ENCODE peak calls at places on chromosome 21, in ten cellular contexts. One of them, this sample, is unnamed. For H3K4me1, the result is how much of the 10 kb centered on the place peaks cover.

GRCh38 chr21:42496839-42497202 is 797 bp upstream of the RSPH1 start:
- ATAC-seq in naive thymus-derived CD4-positive, alpha-beta T cell: no peak
- ATAC-seq in thoracic aorta: no peak
- ATAC-seq in Panc1: peak
- ATAC-seq in DND-41: no peak
- ATAC-seq in left lung: peak
- ATAC-seq in upper lobe of left lung: peak
- ATAC-seq in PC-3: no peak
- ATAC-seq in mucosa of descending colon: peak
- ATAC-seq in RWPE2: peak
- ATAC-seq in this sample: peak

GRCh38 chr21:23401278-23401677 is 2206.0 kb downstream of the MRPL39 start:
- ATAC-seq in Panc1: no peak
- ATAC-seq in DND-41: peak
- ATAC-seq in mucosa of descending colon: no peak
- ATAC-seq in PC-3: peak
- ATAC-seq in RWPE2: peak
- ATAC-seq in thoracic aorta: no peak
- ATAC-seq in naive thymus-derived CD4-positive, alpha-beta T cell: no peak
- ATAC-seq in upper lobe of left lung: no peak
- ATAC-seq in left lung: no peak
- ATAC-seq in this sample: no peak

GRCh38 chr21:16085436-16085835 is 355.7 kb downstream of the USP25 start:
- ATAC-seq in Panc1: no peak
- ATAC-seq in thoracic aorta: no peak
- ATAC-seq in upper lobe of left lung: peak
- ATAC-seq in naive thymus-derived CD4-positive, alpha-beta T cell: no peak
- ATAC-seq in PC-3: peak
- ATAC-seq in DND-41: no peak
- ATAC-seq in RWPE2: no peak
- ATAC-seq in mucosa of descending colon: no peak
- ATAC-seq in left lung: no peak
- ATAC-seq in this sample: no peak

GRCh38 chr21:19420607-19421006 is 1017.0 kb upstream of the TMPRSS15 start:
- ATAC-seq in thoracic aorta: no peak
- ATAC-seq in RWPE2: no peak
- ATAC-seq in left lung: no peak
- ATAC-seq in mucosa of descending colon: no peak
- ATAC-seq in PC-3: no peak
- ATAC-seq in upper lobe of left lung: no peak
- ATAC-seq in DND-41: no peak
- ATAC-seq in naive thymus-derived CD4-positive, alpha-beta T cell: no peak
- ATAC-seq in Panc1: no peak
- ATAC-seq in this sample: no peak

GRCh38 chr21:16134134-16134533 is 404.4 kb downstream of the USP25 start:
- ATAC-seq in left lung: no peak
- ATAC-seq in RWPE2: no peak
- ATAC-seq in PC-3: no peak
- ATAC-seq in naive thymus-derived CD4-positive, alpha-beta T cell: no peak
- ATAC-seq in thoracic aorta: no peak
- ATAC-seq in Panc1: no peak
- ATAC-seq in upper lobe of left lung: no peak
- ATAC-seq in mucosa of descending colon: no peak
- ATAC-seq in DND-41: no peak
- ATAC-seq in this sample: no peak

GRCh38 chr21:31894441-31894840 is 21.6 kb downstream of the HUNK start:
- ATAC-seq in RWPE2: no peak
- ATAC-seq in mucosa of descending colon: no peak
- ATAC-seq in upper lobe of left lung: no peak
- ATAC-seq in PC-3: no peak
- ATAC-seq in left lung: no peak
- ATAC-seq in DND-41: no peak
- ATAC-seq in thoracic aorta: no peak
- ATAC-seq in naive thymus-derived CD4-positive, alpha-beta T cell: no peak
- ATAC-seq in Panc1: no peak
- ATAC-seq in this sample: no peak

GRCh38 chr21:16124397-16125130 is 394.8 kb downstream of the USP25 start:
- ATAC-seq in Panc1: no peak
- ATAC-seq in upper lobe of left lung: peak
- ATAC-seq in PC-3: peak
- ATAC-seq in mucosa of descending colon: no peak
- ATAC-seq in RWPE2: peak
- ATAC-seq in left lung: peak
- ATAC-seq in DND-41: no peak
- ATAC-seq in naive thymus-derived CD4-positive, alpha-beta T cell: no peak
- ATAC-seq in thoracic aorta: no peak
- ATAC-seq in this sample: peak

GRCh38 chr21:17758703-17759102 is 60.5 kb downstream of the C21orf91 start:
- ATAC-seq in Panc1: no peak
- ATAC-seq in PC-3: no peak
- ATAC-seq in left lung: no peak
- ATAC-seq in DND-41: no peak
- ATAC-seq in thoracic aorta: no peak
- ATAC-seq in mucosa of descending colon: no peak
- ATAC-seq in naive thymus-derived CD4-positive, alpha-beta T cell: peak
- ATAC-seq in RWPE2: no peak
- ATAC-seq in upper lobe of left lung: no peak
- ATAC-seq in this sample: peak

GRCh38 chr21:25952306-25952705 is 217.5 kb downstream of the GABPA start:
- ATAC-seq in upper lobe of left lung: no peak
- ATAC-seq in naive thymus-derived CD4-positive, alpha-beta T cell: no peak
- ATAC-seq in mucosa of descending colon: no peak
- ATAC-seq in left lung: no peak
- ATAC-seq in RWPE2: no peak
- ATAC-seq in thoracic aorta: no peak
- ATAC-seq in DND-41: no peak
- ATAC-seq in PC-3: no peak
- ATAC-seq in Panc1: no peak
- ATAC-seq in this sample: peak

GRCh38 chr21:17467392-17467791 is 45.5 kb upstream of the CXADR start:
- ATAC-seq in Panc1: no peak
- ATAC-seq in naive thymus-derived CD4-positive, alpha-beta T cell: no peak
- ATAC-seq in left lung: peak
- ATAC-seq in DND-41: no peak
- ATAC-seq in thoracic aorta: no peak
- ATAC-seq in upper lobe of left lung: peak
- ATAC-seq in RWPE2: no peak
- ATAC-seq in mucosa of descending colon: peak
- ATAC-seq in PC-3: no peak
- ATAC-seq in this sample: no peak

GRCh38 chr21:36747815-36748381 is 49.0 kb downstream of the SIM2 start:
- ATAC-seq in thoracic aorta: no peak
- ATAC-seq in left lung: peak
- ATAC-seq in mucosa of descending colon: peak
- ATAC-seq in upper lobe of left lung: peak
- ATAC-seq in PC-3: no peak
- ATAC-seq in naive thymus-derived CD4-positive, alpha-beta T cell: peak
- ATAC-seq in Panc1: peak
- ATAC-seq in DND-41: no peak
- ATAC-seq in RWPE2: no peak
- ATAC-seq in this sample: peak

GRCh38 chr21:32734214-32734613 is 6.4 kb upstream of the SYNJ1 start:
- ATAC-seq in PC-3: no peak
- ATAC-seq in Panc1: no peak
- ATAC-seq in thoracic aorta: no peak
- ATAC-seq in mucosa of descending colon: no peak
- ATAC-seq in left lung: no peak
- ATAC-seq in RWPE2: no peak
- ATAC-seq in DND-41: no peak
- ATAC-seq in upper lobe of left lung: no peak
- ATAC-seq in naive thymus-derived CD4-positive, alpha-beta T cell: no peak
- ATAC-seq in this sample: no peak

GRCh38 chr21:43873673-43874072 is 8.7 kb downstream of the AGPAT3 start:
- ATAC-seq in RWPE2: no peak
- ATAC-seq in thoracic aorta: no peak
- ATAC-seq in left lung: no peak
- ATAC-seq in mucosa of descending colon: no peak
- ATAC-seq in PC-3: no peak
- ATAC-seq in DND-41: no peak
- ATAC-seq in Panc1: no peak
- ATAC-seq in upper lobe of left lung: no peak
- ATAC-seq in naive thymus-derived CD4-positive, alpha-beta T cell: no peak
- ATAC-seq in this sample: no peak

GRCh38 chr21:17146426-17146825 is 366.4 kb upstream of the CXADR start:
- ATAC-seq in mucosa of descending colon: no peak
- ATAC-seq in Panc1: no peak
- ATAC-seq in DND-41: no peak
- ATAC-seq in naive thymus-derived CD4-positive, alpha-beta T cell: no peak
- ATAC-seq in upper lobe of left lung: no peak
- ATAC-seq in PC-3: no peak
- ATAC-seq in thoracic aorta: no peak
- ATAC-seq in left lung: no peak
- ATAC-seq in RWPE2: no peak
- ATAC-seq in this sample: no peak

DNA sequence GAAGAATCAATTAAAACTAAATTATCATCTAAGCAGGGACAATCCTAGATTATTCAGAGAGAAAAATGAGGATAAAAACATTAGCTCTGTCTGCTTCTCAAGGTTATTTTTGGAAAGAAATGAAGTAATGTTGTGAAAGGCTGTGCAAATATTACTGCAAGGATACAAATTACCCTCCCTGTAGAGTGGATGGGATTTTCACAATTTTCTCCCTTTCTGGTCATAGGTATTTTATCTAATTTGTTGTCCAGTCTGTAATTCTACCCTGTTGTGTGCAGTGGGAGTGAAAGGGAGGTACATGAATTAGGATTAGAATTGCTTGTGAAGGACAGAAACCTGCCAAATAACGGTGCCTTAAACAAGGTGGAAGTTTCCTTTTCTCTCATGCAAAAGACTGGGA is 54.7 kb downstream of the MAP3K7CL start:
- ATAC-seq in PC-3: no peak
- ATAC-seq in DND-41: no peak
- ATAC-seq in upper lobe of left lung: no peak
- ATAC-seq in RWPE2: no peak
- ATAC-seq in left lung: no peak
- ATAC-seq in Panc1: no peak
- ATAC-seq in mucosa of descending colon: no peak
- ATAC-seq in thoracic aorta: no peak
- ATAC-seq in naive thymus-derived CD4-positive, alpha-beta T cell: no peak
- ATAC-seq in this sample: no peak
- H3K4me1 ChIP-seq in PC-3: under half
- H3K4me1 ChIP-seq in DND-41: under half
- H3K4me1 ChIP-seq in upper lobe of left lung: under half
- H3K4me1 ChIP-seq in RWPE2: half or more
- H3K4me1 ChIP-seq in left lung: half or more
- H3K4me1 ChIP-seq in Panc1: under half
- H3K4me1 ChIP-seq in mucosa of descending colon: under half
- H3K4me1 ChIP-seq in thoracic aorta: under half
- H3K4me1 ChIP-seq in naive thymus-derived CD4-positive, alpha-beta T cell: under half
- H3K4me1 ChIP-seq in this sample: under half

GRCh38 chr21:35036521-35037383 is 12.3 kb downstream of the RUNX1 start:
- ATAC-seq in naive thymus-derived CD4-positive, alpha-beta T cell: peak
- ATAC-seq in left lung: no peak
- ATAC-seq in upper lobe of left lung: no peak
- ATAC-seq in thoracic aorta: no peak
- ATAC-seq in PC-3: no peak
- ATAC-seq in DND-41: no peak
- ATAC-seq in Panc1: no peak
- ATAC-seq in mucosa of descending colon: no peak
- ATAC-seq in RWPE2: no peak
- ATAC-seq in this sample: no peak
- H3K4me1 ChIP-seq in naive thymus-derived CD4-positive, alpha-beta T cell: half or more
- H3K4me1 ChIP-seq in left lung: under half
- H3K4me1 ChIP-seq in upper lobe of left lung: under half
- H3K4me1 ChIP-seq in thoracic aorta: under half
- H3K4me1 ChIP-seq in PC-3: under half
- H3K4me1 ChIP-seq in DND-41: half or more
- H3K4me1 ChIP-seq in Panc1: under half
- H3K4me1 ChIP-seq in mucosa of descending colon: under half
- H3K4me1 ChIP-seq in RWPE2: under half
- H3K4me1 ChIP-seq in this sample: under half

GRCh38 chr21:34987673-34988072 is 61.4 kb downstream of the RUNX1 start:
- ATAC-seq in Panc1: no peak
- ATAC-seq in mucosa of descending colon: no peak
- ATAC-seq in left lung: no peak
- ATAC-seq in thoracic aorta: no peak
- ATAC-seq in PC-3: no peak
- ATAC-seq in RWPE2: no peak
- ATAC-seq in naive thymus-derived CD4-positive, alpha-beta T cell: peak
- ATAC-seq in upper lobe of left lung: no peak
- ATAC-seq in DND-41: peak
- ATAC-seq in this sample: no peak
- H3K4me1 ChIP-seq in Panc1: under half
- H3K4me1 ChIP-seq in mucosa of descending colon: under half
- H3K4me1 ChIP-seq in left lung: under half
- H3K4me1 ChIP-seq in thoracic aorta: under half
- H3K4me1 ChIP-seq in PC-3: under half
- H3K4me1 ChIP-seq in RWPE2: under half
- H3K4me1 ChIP-seq in naive thymus-derived CD4-positive, alpha-beta T cell: half or more
- H3K4me1 ChIP-seq in upper lobe of left lung: under half
- H3K4me1 ChIP-seq in DND-41: half or more
- H3K4me1 ChIP-seq in this sample: under half

DNA sequence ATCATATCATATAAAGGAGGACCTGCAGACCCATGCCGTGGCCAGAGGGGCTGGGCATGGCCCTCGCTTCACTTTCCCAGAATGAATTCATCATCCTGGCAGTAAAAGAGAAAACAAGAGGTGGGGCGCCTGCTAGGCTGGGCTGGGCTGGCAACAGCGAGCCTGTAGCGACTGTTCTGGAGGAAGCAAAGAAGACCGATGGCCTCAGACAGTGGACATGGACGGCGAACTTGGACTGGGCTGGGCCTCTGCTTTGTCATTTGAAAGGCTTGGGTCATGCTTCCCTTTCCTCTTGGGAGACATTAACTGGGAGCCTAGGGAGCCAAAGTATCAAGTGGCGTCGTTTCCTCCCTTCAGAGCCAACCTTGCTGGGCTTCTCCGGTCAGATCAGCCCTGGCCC is 401 bp upstream of the FAM3B start:
- ATAC-seq in left lung: peak
- ATAC-seq in DND-41: no peak
- ATAC-seq in PC-3: peak
- ATAC-seq in RWPE2: no peak
- ATAC-seq in upper lobe of left lung: peak
- ATAC-seq in naive thymus-derived CD4-positive, alpha-beta T cell: no peak
- ATAC-seq in Panc1: peak
- ATAC-seq in mucosa of descending colon: peak
- ATAC-seq in thoracic aorta: no peak
- ATAC-seq in this sample: peak
- H3K4me1 ChIP-seq in left lung: under half
- H3K4me1 ChIP-seq in DND-41: under half
- H3K4me1 ChIP-seq in PC-3: under half
- H3K4me1 ChIP-seq in RWPE2: under half
- H3K4me1 ChIP-seq in upper lobe of left lung: under half
- H3K4me1 ChIP-seq in naive thymus-derived CD4-positive, alpha-beta T cell: under half
- H3K4me1 ChIP-seq in Panc1: under half
- H3K4me1 ChIP-seq in mucosa of descending colon: under half
- H3K4me1 ChIP-seq in thoracic aorta: under half
- H3K4me1 ChIP-seq in this sample: under half